ENCODE peak calls at places on chromosomes 3 and 15, in eight cellular contexts. T is HepG2, I is GM06990, V is IMR-90, F is fibroblast of pulmonary artery, Y is lower leg skin, R is adrenal gland, P is Peyer's patch. A is an unnamed sample.

GRCh38 chr3:5191555-5192304 is 4.2 kb downstream of the EDEM1 start:
- DNase-seq in Y (no peak), P (no peak), T (no peak), V (no peak), I (no peak), F (no peak), R (no peak), A (no peak)

GRCh38 chr15:25864966-25865365 is 1.8 kb upstream of the ATP10A start:
- DNase-seq in T (no peak), R (no peak), Y (no peak), F (no peak), P (no peak), I (no peak), V (peak), A (no peak)

GRCh38 chr3:163056874-163057497 is 1560.4 kb downstream of the OTOL1 start:
- DNase-seq in T (peak), P (no peak), V (peak), R (peak), I (no peak), Y (peak), F (peak), A (peak)

GRCh38 chr3:44501971-44502370 is 24.5 kb upstream of the ZNF445 start:
- DNase-seq in F (no peak), P (no peak), I (no peak), R (no peak), V (peak), T (no peak), Y (no peak), A (no peak)

GRCh38 chr3:154898916-154899315 is 181.2 kb upstream of the MME start:
- DNase-seq in P (no peak), V (no peak), Y (no peak), I (no peak), T (no peak), F (no peak), R (no peak), A (no peak)

GRCh38 chr3:193822492-193823220 is 229.6 kb downstream of the OPA1 start:
- DNase-seq in R (no peak), F (no peak), T (no peak), P (no peak), I (no peak), Y (no peak), V (no peak), A (no peak)

GRCh38 chr3:183502782-183503181 is 52.7 kb downstream of the KLHL6 start:
- DNase-seq in T (no peak), V (no peak), Y (no peak), I (no peak), R (no peak), P (no peak), F (peak), A (no peak)

GRCh38 chr15:56165234-56165633 is 78.4 kb downstream of the RFX7 start:
- DNase-seq in V (no peak), P (no peak), F (no peak), I (no peak), Y (no peak), T (no peak), R (no peak), A (no peak)

GRCh38 chr15:45180648-45181436 is 6.9 kb downstream of the SHF start:
- DNase-seq in R (no peak), I (no peak), P (no peak), Y (no peak), T (no peak), F (no peak), V (no peak), A (no peak)

GRCh38 chr3:191329654-191330308 is 545 bp downstream of the UTS2B start:
- DNase-seq in I (peak), V (peak), Y (peak), R (peak), P (peak), T (peak), F (peak), A (peak)

GRCh38 chr3:143078883-143079282 is 40.7 kb upstream of the CHST2 start:
- DNase-seq in V (peak), R (no peak), I (no peak), T (no peak), F (peak), Y (no peak), P (no peak), A (no peak)

GRCh38 chr15:51299187-51300015 is 39.0 kb downstream of the CYP19A1 start:
- DNase-seq in T (peak), F (no peak), V (no peak), R (no peak), Y (no peak), P (no peak), I (no peak), A (no peak)

GRCh38 chr15:64847448-64847847 is 5.7 kb downstream of the PLEKHO2 start:
- DNase-seq in I (no peak), Y (no peak), R (no peak), T (no peak), F (no peak), V (no peak), P (no peak), A (no peak)

GRCh38 chr15:74798388-74799254 is 14.0 kb upstream of the LMAN1L start:
- DNase-seq in V (no peak), R (no peak), I (peak), F (no peak), T (no peak), Y (no peak), P (peak), A (peak)

GRCh38 chr3:106167728-106168127 is 298.9 kb upstream of the CBLB start:
- DNase-seq in V (no peak), T (no peak), Y (no peak), F (no peak), P (no peak), R (no peak), I (no peak), A (no peak)

GRCh38 chr15:34987182-34987488 is 952 bp downstream of the ZNF770 start:
- DNase-seq in Y (no peak), R (no peak), P (no peak), T (no peak), F (no peak), V (no peak), I (no peak), A (no peak)

GRCh38 chr3:78570482-78570881 is 1197.3 kb downstream of the ROBO1 start:
- DNase-seq in F (no peak), V (no peak), R (no peak), I (no peak), P (no peak), T (no peak), Y (no peak), A (no peak)

GRCh38 chr3:142366434-142366833 is 81.4 kb downstream of the XRN1 start:
- DNase-seq in V (no peak), P (no peak), T (peak), F (peak), R (no peak), I (no peak), Y (no peak), A (no peak)

GRCh38 chr3:160126761-160127160 is 98.5 kb upstream of the C3orf80 start:
- DNase-seq in I (no peak), T (no peak), P (no peak), F (no peak), R (no peak), V (no peak), Y (no peak), A (no peak)

GRCh38 chr3:122519693-122520092 is 5.0 kb upstream of the KPNA1 start:
- DNase-seq in I (no peak), V (no peak), P (no peak), T (no peak), F (peak), Y (no peak), R (no peak), A (no peak)

GRCh38 chr3:86923071-86923476 is 67.9 kb downstream of the VGLL3 start:
- DNase-seq in T (no peak), F (peak), Y (peak), V (peak), I (no peak), P (no peak), R (no peak), A (no peak)

GRCh38 chr3:33874815-33875214 is 76.4 kb downstream of the PDCD6IP start:
- DNase-seq in V (no peak), R (no peak), I (no peak), F (no peak), Y (no peak), T (no peak), P (no peak), A (no peak)

GRCh38 chr3:176941674-176942073 is 255.6 kb downstream of the TBL1XR1 start:
- DNase-seq in I (no peak), P (no peak), Y (no peak), V (no peak), F (no peak), T (no peak), R (no peak), A (no peak)

GRCh38 chr15:73794501-73795133 is 41.5 kb upstream of the INSYN1 start:
- DNase-seq in F (peak), Y (no peak), T (no peak), I (no peak), R (no peak), P (no peak), V (peak), A (no peak)

GRCh38 chr3:16222547-16222946 is 42.2 kb downstream of the DPH3 start:
- DNase-seq in F (no peak), V (no peak), P (no peak), I (no peak), R (no peak), T (no peak), Y (no peak), A (no peak)

GRCh38 chr3:195105389-195105788 is 165.6 kb downstream of the XXYLT1 start:
- DNase-seq in V (peak), R (no peak), T (peak), P (peak), I (no peak), F (no peak), Y (no peak), A (no peak)

GRCh38 chr3:192851821-192852352 is 65.8 kb downstream of the MB21D2 start:
- DNase-seq in R (peak), Y (peak), P (peak), T (peak), V (peak), F (peak), I (no peak), A (no peak)

GRCh38 chr3:2896281-2896967 is 213.8 kb downstream of the IL5RA start:
- DNase-seq in R (no peak), T (no peak), V (no peak), F (no peak), I (no peak), Y (no peak), P (no peak), A (no peak)

GRCh38 chr3:2898591-2899353 is 211.4 kb downstream of the IL5RA start:
- DNase-seq in R (no peak), P (no peak), I (no peak), F (no peak), V (no peak), T (no peak), Y (no peak), A (no peak)
- TF ChIP-seq CTCF in R (no peak), P (no peak), I (no peak), F (no peak), V (no peak), T (no peak), Y (no peak), A (no peak)

DNA sequence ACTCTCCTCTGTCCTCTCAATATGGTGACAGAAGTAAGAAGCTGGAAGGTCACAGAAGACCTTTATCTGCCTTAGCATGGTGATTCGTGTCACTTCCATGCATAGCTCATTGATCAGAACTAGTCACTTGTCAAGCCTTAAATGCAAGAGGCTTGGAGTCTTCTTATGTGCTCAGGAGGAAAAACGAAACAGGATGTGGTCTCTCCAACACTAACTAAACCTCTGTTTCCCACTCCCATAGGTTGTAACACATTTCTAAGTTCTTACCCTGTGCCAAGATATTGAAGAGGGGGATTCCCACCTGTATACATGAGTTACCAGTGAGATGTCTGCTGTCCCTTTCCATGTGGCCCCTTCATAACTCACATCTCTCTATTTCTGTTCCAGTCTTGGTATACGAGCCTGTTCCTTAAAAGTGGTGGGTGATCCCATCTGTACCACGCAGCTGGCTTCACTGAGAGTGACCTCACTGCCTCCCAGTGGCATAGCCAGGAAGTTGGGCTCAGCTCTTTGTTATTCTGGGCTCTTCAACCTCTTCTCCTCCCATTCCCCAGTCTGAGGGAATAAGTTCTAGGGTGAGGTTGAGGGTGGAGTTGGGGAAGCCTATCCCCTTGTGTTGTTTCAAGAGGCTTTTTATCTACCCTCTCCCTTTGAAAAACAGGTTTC is 203.2 kb upstream of the PPP2R3A start:
- DNase-seq in V (no peak), T (no peak), P (no peak), F (no peak), Y (no peak), R (no peak), I (no peak), A (no peak)
- TF ChIP-seq CTCF in V (no peak), T (peak), P (no peak), F (no peak), Y (no peak), R (no peak), I (no peak), A (no peak)

DNA sequence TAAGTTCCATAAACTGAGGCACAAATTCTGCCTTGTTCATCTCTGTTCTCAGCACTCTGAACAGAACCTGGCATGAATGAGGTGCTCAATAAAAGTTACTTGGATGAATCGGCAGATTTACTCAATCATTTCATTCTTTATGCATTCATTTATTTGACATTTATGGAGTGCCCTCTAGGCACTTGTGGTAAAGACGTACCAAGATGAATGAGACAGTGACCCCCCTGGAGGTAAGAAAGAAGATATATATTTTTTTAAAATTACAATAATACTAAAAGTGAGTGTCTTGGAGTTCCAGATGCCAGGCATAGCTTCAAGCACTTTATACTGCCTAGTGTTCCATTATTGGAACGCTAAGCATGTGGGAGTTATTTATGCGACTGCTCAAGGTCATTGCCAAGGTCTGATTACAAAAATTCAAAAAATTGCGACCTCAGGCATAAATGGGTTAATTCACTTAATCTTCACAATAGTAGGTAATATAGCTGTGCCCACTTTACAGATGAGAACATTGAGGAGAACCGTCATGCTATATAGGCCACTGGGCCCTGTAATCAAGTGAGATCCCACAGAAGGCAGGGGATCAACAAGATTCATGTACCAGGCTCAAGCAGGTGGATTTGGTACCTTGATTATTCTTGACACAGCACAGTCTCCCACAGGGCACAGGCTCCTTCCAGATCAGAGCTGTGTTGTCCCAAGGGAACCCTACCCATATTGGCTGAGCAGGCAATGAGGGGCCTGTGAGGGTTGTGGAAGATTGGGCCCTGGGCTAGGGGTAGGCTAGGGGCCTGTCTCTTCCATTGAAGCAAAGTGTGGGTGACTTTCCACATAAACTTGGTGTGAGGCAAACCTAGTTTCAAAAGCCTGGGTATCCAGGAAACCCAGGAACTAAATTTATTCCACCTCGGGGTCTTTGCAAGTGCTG is 10.7 kb downstream of the XIRP1 start:
- DNase-seq in P (no peak), R (no peak), T (no peak), F (no peak), I (no peak), V (no peak), Y (no peak), A (no peak)
- TF ChIP-seq CTCF in P (no peak), R (no peak), T (no peak), F (no peak), I (no peak), V (no peak), Y (no peak), A (no peak)

GRCh38 chr15:29141206-29141907 is 128.3 kb downstream of the NSMCE3 start:
- DNase-seq in V (no peak), T (no peak), I (no peak), Y (no peak), F (no peak), R (no peak), P (no peak), A (no peak)

GRCh38 chr15:29140475-29141172 is 129.0 kb downstream of the NSMCE3 start:
- DNase-seq in T (no peak), P (peak), R (peak), V (no peak), I (no peak), F (no peak), Y (no peak), A (no peak)

GRCh38 chr15:29138260-29138659 is 131.4 kb downstream of the NSMCE3 start:
- DNase-seq in Y (no peak), P (no peak), F (no peak), T (no peak), R (no peak), I (no peak), V (no peak), A (no peak)

GRCh38 chr15:29139072-29139471 is 130.6 kb downstream of the NSMCE3 start:
- DNase-seq in T (no peak), P (peak), Y (no peak), V (no peak), R (no peak), F (no peak), I (no peak), A (no peak)

GRCh38 chr15:29139540-29140459 is 129.8 kb downstream of the NSMCE3 start:
- DNase-seq in F (peak), T (no peak), Y (no peak), P (peak), V (peak), I (peak), R (peak), A (peak)
- TF ChIP-seq CTCF in F (peak), T (peak), Y (no peak), P (peak), V (peak), I (peak), R (peak), A (peak)

DNA sequence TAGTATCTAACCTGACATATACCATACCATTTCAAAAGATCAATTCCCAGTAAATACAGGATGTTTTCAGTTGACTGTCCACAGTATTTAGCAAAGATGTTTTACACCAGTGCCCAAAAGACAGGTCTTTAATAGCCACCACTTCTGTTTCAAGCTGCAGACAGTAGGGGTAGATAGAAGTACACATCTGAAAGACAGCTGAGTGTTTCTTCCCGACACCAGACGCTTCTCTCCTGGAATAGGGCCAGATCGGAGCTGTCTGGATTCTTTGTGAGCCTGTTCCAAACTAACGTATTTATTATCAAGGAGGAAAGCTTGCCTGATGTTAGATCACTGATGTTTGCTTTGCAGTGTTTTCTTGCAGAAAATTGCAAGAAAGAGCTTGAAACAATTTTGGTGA is 136.1 kb upstream of the RBMS3 start:
- DNase-seq in V (peak), R (peak), P (no peak), Y (no peak), I (no peak), F (peak), T (no peak), A (no peak)
- TF ChIP-seq CTCF in V (peak), R (peak), P (no peak), Y (no peak), I (no peak), F (peak), T (no peak), A (no peak)

GRCh38 chr3:39202094-39202493 is 9.7 kb upstream of the XIRP1 start:
- DNase-seq in P (no peak), I (no peak), Y (no peak), T (no peak), F (peak), R (no peak), V (no peak), A (no peak)
- TF ChIP-seq CTCF in P (no peak), I (no peak), Y (no peak), T (peak), F (peak), R (no peak), V (no peak), A (no peak)

DNA sequence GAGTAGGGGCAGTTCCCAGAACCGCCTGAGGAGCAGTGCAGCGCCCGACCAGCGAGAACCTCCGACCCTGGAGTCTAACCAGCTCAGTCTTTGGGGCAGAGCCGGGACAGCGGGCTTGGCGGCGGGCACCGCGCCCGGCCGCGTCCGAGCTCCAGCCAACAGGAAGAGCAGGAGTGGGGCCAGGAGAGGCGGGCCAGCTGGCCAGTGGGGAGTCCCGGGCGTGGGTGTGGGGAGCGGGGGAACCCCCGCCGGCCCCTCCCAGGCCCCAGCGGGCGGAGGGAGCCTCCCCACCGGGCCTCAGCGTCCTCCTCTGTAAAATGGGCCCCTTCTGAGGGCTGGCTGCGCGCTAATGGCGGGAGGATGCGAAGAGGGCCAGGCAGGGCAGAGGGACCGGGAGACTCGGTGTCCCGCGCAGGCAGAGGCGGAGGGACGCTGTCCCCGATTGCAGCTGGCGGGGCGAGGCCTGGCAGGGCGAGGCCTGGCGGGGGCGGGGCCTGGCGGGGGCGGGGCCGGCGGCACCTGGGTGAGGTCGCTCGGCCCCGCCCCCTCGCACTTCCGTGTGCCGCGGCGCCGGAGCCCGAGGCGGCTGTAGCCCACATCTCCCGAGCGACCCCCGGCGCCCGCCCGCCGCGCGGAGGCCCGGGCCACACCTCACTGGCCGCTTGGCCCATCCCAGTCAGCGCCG is at the start of gene PRKCD:
- DNase-seq in Y (peak), R (peak), V (peak), F (peak), P (peak), I (peak), T (peak), A (peak)
- TF ChIP-seq CTCF in Y (no peak), R (peak), V (peak), F (peak), P (peak), I (peak), T (peak), A (peak)

GRCh38 chr3:14988988-14989394 is 41.6 kb downstream of the NR2C2 start:
- DNase-seq in P (no peak), R (no peak), F (no peak), T (peak), Y (no peak), I (peak), V (no peak), A (peak)
- TF ChIP-seq CTCF in P (no peak), R (no peak), F (no peak), T (no peak), Y (no peak), I (peak), V (no peak), A (peak)

GRCh38 chr3:179421500-179421899 is 29.8 kb downstream of the GNB4 start:
- DNase-seq in R (no peak), P (no peak), Y (no peak), I (no peak), F (peak), V (peak), T (no peak), A (no peak)
- TF ChIP-seq CTCF in R (no peak), P (peak), Y (no peak), I (peak), F (peak), V (peak), T (peak), A (peak)